ENCODE peak calls at places on chromosomes 4 and X, in five cellular contexts. I, O, N, E and Z are unnamed samples.
A peak's percentile ranks its signal among the peaks of the same experiment; 100 is the strongest.

GRCh38 chr4:54941994-54942552 is 183.3 kb downstream of the KDR start:
- DNase-seq in O (no peak), E (no peak), I (no peak), N (no peak), Z (no peak)

GRCh38 chr4:137116144-137116543 is 416.1 kb downstream of the PCDH18 start:
- DNase-seq in N (no peak), O (peak; percentile 1), E (no peak), I (no peak), Z (no peak)

GRCh38 chr4:73729534-73730165 is 10.7 kb upstream of the CXCL8 start:
- DNase-seq in O (peak; percentile 84), I (no peak), N (peak; percentile 67), E (peak; percentile 47), Z (peak; percentile 49)

GRCh38 chr4:99507762-99508161 is 3.1 kb upstream of the C4orf17 start:
- DNase-seq in N (no peak), O (peak; percentile 35), I (no peak), E (no peak), Z (no peak)

GRCh38 chr4:35506161-35506560 is 738.2 kb downstream of the ARAP2 start:
- DNase-seq in O (no peak), E (no peak), N (no peak), I (no peak), Z (no peak)

GRCh38 chrX:134821370-134821769 is 163.1 kb upstream of the PLAC1 start:
- DNase-seq in E (no peak), O (no peak), N (no peak), I (no peak), Z (no peak)

GRCh38 chrX:103153661-103154060 is 60.7 kb upstream of the NXF3 start:
- DNase-seq in I (no peak), N (no peak), E (no peak), O (peak; percentile 58), Z (no peak)

GRCh38 chr4:169256856-169257756 is 13.7 kb downstream of the SH3RF1 start:
- DNase-seq in I (no peak), E (no peak), N (no peak), O (no peak), Z (no peak)

GRCh38 chr4:98720871-98721480 is 62.6 kb upstream of the TSPAN5 start:
- DNase-seq in N (no peak), O (peak; percentile 87), I (no peak), E (no peak), Z (no peak)

GRCh38 chr4:17058506-17058905 is 160.1 kb upstream of the LDB2 start:
- DNase-seq in I (no peak), O (no peak), E (no peak), N (peak; percentile 42), Z (no peak)

GRCh38 chr4:1002131-1002630 is 9.0 kb upstream of the SLC26A1 start:
- DNase-seq in I (no peak), N (no peak), O (peak; percentile 17), E (no peak), Z (no peak)

GRCh38 chr4:94451051-94451404 is 714 bp upstream of the PDLIM5 start:
- DNase-seq in N (no peak), O (no peak), E (no peak), I (no peak), Z (no peak)

GRCh38 chrX:71998836-71999509 is 88.3 kb downstream of the NHSL2 start:
- DNase-seq in E (peak; percentile 12), O (no peak), I (no peak), N (no peak), Z (no peak)

GRCh38 chr4:93084599-93085305 is 743.8 kb upstream of the ATOH1 start:
- DNase-seq in I (peak; percentile 15), N (no peak), O (no peak), E (no peak), Z (no peak)

GRCh38 chr4:121784975-121785374 is 16.1 kb upstream of the EXOSC9 start:
- DNase-seq in I (no peak), E (no peak), O (peak; percentile 82), N (peak; percentile 77), Z (no peak)

GRCh38 chrX:24167719-24168472 is 18.4 kb downstream of the ZFX start:
- DNase-seq in O (no peak), E (no peak), I (no peak), N (no peak), Z (no peak)

GRCh38 chr4:121370729-121371325 is 10.0 kb downstream of the QRFPR start:
- DNase-seq in O (peak; percentile 28), I (no peak), E (peak; percentile 17), N (no peak), Z (no peak)

GRCh38 chr4:107951551-107951950 is 20.2 kb downstream of the CYP2U1 start:
- DNase-seq in N (no peak), I (no peak), O (peak; percentile 58), E (no peak), Z (no peak)

GRCh38 chrX:154738013-154738738 is 12.7 kb downstream of the GAB3 start:
- DNase-seq in I (no peak), O (peak; percentile 52), E (no peak), N (no peak), Z (no peak)

GRCh38 chr4:177640864-177641263 is 198.6 kb upstream of the AGA start:
- DNase-seq in O (no peak), E (no peak), N (no peak), I (no peak), Z (no peak)

GRCh38 chr4:142818476-142818875 is 27.6 kb downstream of the INPP4B start:
- DNase-seq in E (no peak), O (no peak), I (no peak), N (no peak), Z (no peak)

GRCh38 chr4:123396294-123397275 is at the start of gene SPRY1:
- DNase-seq in E (peak; percentile 95), O (peak; percentile 94), I (peak; percentile 60), N (no peak), Z (peak; percentile 86)

GRCh38 chrX:83101961-83102360 is 406.1 kb upstream of the POU3F4 start:
- DNase-seq in E (no peak), I (no peak), O (no peak), N (no peak), Z (no peak)

GRCh38 chr4:76216521-76216920 is 2.9 kb upstream of the SCARB2 start:
- DNase-seq in O (no peak), N (no peak), I (no peak), E (no peak), Z (no peak)

GRCh38 chrX:48833531-48834138 is 1.8 kb downstream of the PCSK1N start:
- DNase-seq in O (no peak), N (no peak), I (no peak), E (peak; percentile 10), Z (no peak)

GRCh38 chr4:87270144-87270543 is 49.7 kb upstream of the KLHL8 start:
- DNase-seq in I (peak; percentile 9), E (peak; percentile 62), O (peak; percentile 26), N (no peak), Z (peak; percentile 46)

GRCh38 chr4:14865804-14866203 is 136.5 kb upstream of the CPEB2 start:
- DNase-seq in N (no peak), E (no peak), O (no peak), I (no peak), Z (no peak)

GRCh38 chrX:119488749-119489148 is 20.5 kb downstream of the SLC25A5 start:
- DNase-seq in E (peak; percentile 27), O (no peak), N (no peak), I (no peak), Z (no peak)

GRCh38 chr4:122151982-122152698 is at the start of gene BLTP1:
- DNase-seq in N (peak; percentile 54), I (peak; percentile 57), E (peak; percentile 75), O (peak; percentile 76), Z (peak; percentile 40)

GRCh38 chr4:145179201-145179860 is 1.1 kb downstream of the OTUD4 start:
- DNase-seq in O (peak; percentile 71), N (no peak), E (peak; percentile 21), I (no peak), Z (no peak)

GRCh38 chr4:145178740-145179139 is 1.6 kb downstream of the OTUD4 start:
- DNase-seq in O (peak; percentile 8), N (no peak), E (no peak), I (no peak), Z (no peak)

GRCh38 chr4:145182212-145182611 is 1.8 kb upstream of the OTUD4 start:
- DNase-seq in O (no peak), I (no peak), N (no peak), E (no peak), Z (no peak)

GRCh38 chr4:145181091-145181501 is 707 bp upstream of the OTUD4 start:
- DNase-seq in O (no peak), N (no peak), I (no peak), E (no peak), Z (no peak)

GRCh38 chr4:145180298-145181090 is at the start of gene OTUD4:
- DNase-seq in O (peak; percentile 93), I (peak; percentile 82), N (peak; percentile 92), E (peak; percentile 87), Z (peak; percentile 89)
- TF ChIP-seq CTCF in O (peak; percentile 26), I (no peak), N (peak; percentile 12), E (peak; percentile 58), Z (peak; percentile 24)

DNA sequence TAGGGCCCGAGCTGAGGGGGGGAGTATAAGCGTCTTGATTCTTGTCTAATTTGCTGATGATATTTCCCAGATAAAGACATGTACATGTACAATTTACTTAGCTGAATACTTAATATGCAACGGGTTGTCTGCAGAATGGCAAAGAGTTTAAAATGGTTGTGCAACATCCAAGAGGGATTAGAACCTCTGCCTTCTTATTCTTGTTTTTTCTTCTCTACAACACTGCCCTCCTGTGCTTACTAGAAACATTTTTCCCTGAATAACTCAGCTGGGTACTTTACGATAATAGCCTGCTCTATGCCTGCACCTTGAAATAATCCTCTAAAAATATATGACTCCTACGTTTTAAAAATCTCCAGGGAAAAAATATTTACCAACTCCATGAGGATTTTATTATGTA is 41.8 kb downstream of the INTS12 start:
- DNase-seq in O (peak; percentile 39), N (no peak), E (no peak), I (no peak), Z (no peak)
- TF ChIP-seq CTCF in O (peak; percentile 53), N (no peak), E (peak; percentile 39), I (peak; percentile 41), Z (peak; percentile 45)

GRCh38 chr4:158299459-158300007 is 89.2 kb downstream of the TMEM144 start:
- DNase-seq in O (no peak), I (no peak), N (no peak), E (peak; percentile 61), Z (no peak)
- TF ChIP-seq CTCF in O (no peak), I (no peak), N (no peak), E (no peak), Z (no peak)

DNA sequence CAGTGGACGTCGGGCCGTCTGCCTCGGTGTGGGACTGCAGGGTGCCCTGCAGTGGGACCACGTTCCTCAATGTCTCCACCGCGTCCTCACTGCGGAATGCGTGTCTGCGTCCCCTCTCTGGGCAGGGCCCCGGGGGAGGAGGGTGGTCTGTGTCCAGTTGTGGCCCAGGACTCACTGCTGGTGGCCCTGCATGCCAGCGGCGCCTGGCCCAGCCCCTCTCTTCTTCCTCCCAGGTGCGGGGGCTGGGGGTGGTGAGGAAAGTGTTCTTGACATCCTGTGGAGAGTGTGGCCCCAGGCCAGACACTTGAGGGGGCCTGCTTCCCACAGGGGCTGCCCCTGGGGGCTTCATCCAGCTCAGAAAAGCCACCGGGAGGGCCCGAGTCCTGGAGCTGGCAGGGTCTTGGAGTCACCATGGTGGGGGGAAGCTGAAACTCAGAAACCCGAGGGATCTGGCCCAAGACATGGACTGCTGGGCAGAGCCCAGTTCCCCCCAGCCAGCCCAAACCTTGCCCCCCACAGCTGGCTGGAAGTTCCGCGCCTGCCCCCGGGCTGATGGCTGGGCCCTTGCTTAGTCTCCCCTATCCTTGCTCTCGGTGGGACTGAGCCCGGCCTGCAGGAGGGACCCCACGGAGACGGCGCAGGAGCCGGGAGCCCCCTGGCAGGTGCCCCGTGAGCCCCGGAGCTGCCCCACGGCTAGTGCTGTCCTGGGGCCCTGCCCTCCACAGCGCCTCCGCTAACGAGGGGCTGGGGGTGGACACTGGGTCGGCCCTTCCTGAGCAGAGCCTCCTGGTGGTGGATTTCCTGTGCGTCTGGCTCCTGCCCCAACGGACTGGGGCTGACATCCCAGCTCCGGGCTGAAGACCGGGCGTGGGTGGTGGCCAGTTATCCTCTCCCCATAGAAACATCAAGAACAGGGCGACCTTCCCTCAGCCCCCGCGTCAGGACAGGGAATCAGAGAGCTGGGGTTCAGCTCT is 2.9 kb downstream of the DOK7 start:
- DNase-seq in O (no peak), N (no peak), I (no peak), E (peak; percentile 31), Z (no peak)
- TF ChIP-seq CTCF in O (no peak), N (no peak), I (peak; percentile 61), E (peak; percentile 72), Z (no peak)